ENCODE peak calls at places on chromosomes 3 and 15, in seven cellular contexts. One of them, this sample, is unnamed. For H3K9me3, the result is how much of the 10 kb centered on the place peaks cover.

GRCh38 chr15:24899367-24899766 is 55.4 kb upstream of the SNRPN start:
- DNase-seq in effector memory CD4-positive, alpha-beta T cell: no peak
- DNase-seq in sigmoid colon: no peak
- DNase-seq in CD8-positive, alpha-beta T cell: no peak
- DNase-seq in vagina: no peak
- DNase-seq in WERI-Rb-1: no peak
- DNase-seq in right lobe of liver: no peak
- DNase-seq in this sample: no peak

GRCh38 chr3:124352143-124352528 is 360.2 kb upstream of the ROPN1 start:
- DNase-seq in effector memory CD4-positive, alpha-beta T cell: no peak
- DNase-seq in sigmoid colon: no peak
- DNase-seq in CD8-positive, alpha-beta T cell: no peak
- DNase-seq in vagina: no peak
- DNase-seq in WERI-Rb-1: no peak
- DNase-seq in right lobe of liver: no peak
- DNase-seq in this sample: no peak

GRCh38 chr3:25902586-25902985 is 112.7 kb downstream of the OXSM start:
- DNase-seq in effector memory CD4-positive, alpha-beta T cell: no peak
- DNase-seq in sigmoid colon: no peak
- DNase-seq in CD8-positive, alpha-beta T cell: no peak
- DNase-seq in vagina: no peak
- DNase-seq in WERI-Rb-1: no peak
- DNase-seq in right lobe of liver: no peak
- DNase-seq in this sample: no peak

GRCh38 chr3:194374930-194375329 is 5.4 kb upstream of the LRRC15 start:
- DNase-seq in effector memory CD4-positive, alpha-beta T cell: no peak
- DNase-seq in sigmoid colon: no peak
- DNase-seq in CD8-positive, alpha-beta T cell: no peak
- DNase-seq in vagina: no peak
- DNase-seq in WERI-Rb-1: no peak
- DNase-seq in right lobe of liver: no peak
- DNase-seq in this sample: no peak

GRCh38 chr3:196932600-196932999 is 9.7 kb downstream of the NCBP2 start:
- DNase-seq in effector memory CD4-positive, alpha-beta T cell: no peak
- DNase-seq in sigmoid colon: no peak
- DNase-seq in CD8-positive, alpha-beta T cell: no peak
- DNase-seq in vagina: no peak
- DNase-seq in WERI-Rb-1: no peak
- DNase-seq in right lobe of liver: no peak
- DNase-seq in this sample: no peak

GRCh38 chr3:189602471-189602870 is 28.7 kb upstream of the TP63 start:
- DNase-seq in effector memory CD4-positive, alpha-beta T cell: no peak
- DNase-seq in sigmoid colon: no peak
- DNase-seq in CD8-positive, alpha-beta T cell: no peak
- DNase-seq in vagina: no peak
- DNase-seq in WERI-Rb-1: no peak
- DNase-seq in right lobe of liver: no peak
- DNase-seq in this sample: no peak

GRCh38 chr3:135125171-135125801 is 330.2 kb downstream of the EPHB1 start:
- DNase-seq in effector memory CD4-positive, alpha-beta T cell: no peak
- DNase-seq in sigmoid colon: no peak
- DNase-seq in CD8-positive, alpha-beta T cell: no peak
- DNase-seq in vagina: no peak
- DNase-seq in WERI-Rb-1: no peak
- DNase-seq in right lobe of liver: no peak
- DNase-seq in this sample: no peak

GRCh38 chr3:128297401-128298138 is 144.3 kb downstream of the EEFSEC start:
- DNase-seq in effector memory CD4-positive, alpha-beta T cell: no peak
- DNase-seq in sigmoid colon: no peak
- DNase-seq in CD8-positive, alpha-beta T cell: no peak
- DNase-seq in vagina: peak
- DNase-seq in WERI-Rb-1: no peak
- DNase-seq in right lobe of liver: no peak
- DNase-seq in this sample: no peak

GRCh38 chr3:156643729-156644389 is 30.5 kb upstream of the TIPARP start:
- DNase-seq in effector memory CD4-positive, alpha-beta T cell: peak
- DNase-seq in sigmoid colon: no peak
- DNase-seq in CD8-positive, alpha-beta T cell: peak
- DNase-seq in vagina: no peak
- DNase-seq in WERI-Rb-1: no peak
- DNase-seq in right lobe of liver: no peak
- DNase-seq in this sample: no peak

GRCh38 chr3:45567730-45568172 is 26.8 kb upstream of the LIMD1 start:
- DNase-seq in effector memory CD4-positive, alpha-beta T cell: no peak
- DNase-seq in sigmoid colon: peak
- DNase-seq in CD8-positive, alpha-beta T cell: no peak
- DNase-seq in vagina: no peak
- DNase-seq in WERI-Rb-1: no peak
- DNase-seq in right lobe of liver: no peak
- DNase-seq in this sample: no peak

GRCh38 chr15:76252249-76252648 is 59.0 kb downstream of the ETFA start:
- DNase-seq in effector memory CD4-positive, alpha-beta T cell: no peak
- DNase-seq in sigmoid colon: no peak
- DNase-seq in CD8-positive, alpha-beta T cell: no peak
- DNase-seq in vagina: no peak
- DNase-seq in WERI-Rb-1: no peak
- DNase-seq in right lobe of liver: no peak
- DNase-seq in this sample: no peak

GRCh38 chr3:930866-931265 is 162.0 kb upstream of the CNTN6 start:
- DNase-seq in effector memory CD4-positive, alpha-beta T cell: no peak
- DNase-seq in sigmoid colon: no peak
- DNase-seq in CD8-positive, alpha-beta T cell: no peak
- DNase-seq in vagina: no peak
- DNase-seq in WERI-Rb-1: no peak
- DNase-seq in right lobe of liver: no peak
- DNase-seq in this sample: no peak
- H3K9me3 ChIP-seq in effector memory CD4-positive, alpha-beta T cell: under half
- H3K9me3 ChIP-seq in sigmoid colon: under half
- H3K9me3 ChIP-seq in CD8-positive, alpha-beta T cell: under half
- H3K9me3 ChIP-seq in vagina: under half
- H3K9me3 ChIP-seq in WERI-Rb-1: under half
- H3K9me3 ChIP-seq in right lobe of liver: under half
- H3K9me3 ChIP-seq in this sample: under half

DNA sequence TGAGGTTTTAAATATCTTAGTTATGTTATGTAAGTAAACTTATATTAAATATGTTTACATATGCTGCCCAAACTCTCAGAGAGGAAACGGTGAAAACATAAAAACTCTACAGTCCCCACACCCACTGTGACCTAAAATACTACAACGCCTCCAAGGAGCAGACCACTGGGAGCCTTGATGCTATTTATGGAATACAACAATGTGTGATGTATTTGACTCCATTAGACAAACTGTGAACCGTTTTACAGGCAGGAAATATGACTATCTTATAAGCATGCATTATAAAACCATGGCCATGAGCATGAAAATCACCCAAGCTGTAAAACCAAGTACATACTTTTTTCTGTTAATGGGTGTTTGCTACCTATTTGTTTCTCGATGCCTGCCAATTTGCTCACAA is 379.5 kb upstream of the TBL1XR1 start:
- DNase-seq in effector memory CD4-positive, alpha-beta T cell: no peak
- DNase-seq in sigmoid colon: no peak
- DNase-seq in CD8-positive, alpha-beta T cell: no peak
- DNase-seq in vagina: no peak
- DNase-seq in WERI-Rb-1: no peak
- DNase-seq in right lobe of liver: no peak
- DNase-seq in this sample: no peak
- H3K27ac ChIP-seq in effector memory CD4-positive, alpha-beta T cell: no peak
- H3K27ac ChIP-seq in sigmoid colon: no peak
- H3K27ac ChIP-seq in CD8-positive, alpha-beta T cell: no peak
- H3K27ac ChIP-seq in vagina: no peak
- H3K27ac ChIP-seq in WERI-Rb-1: no peak
- H3K27ac ChIP-seq in right lobe of liver: no peak
- H3K27ac ChIP-seq in this sample: no peak

DNA sequence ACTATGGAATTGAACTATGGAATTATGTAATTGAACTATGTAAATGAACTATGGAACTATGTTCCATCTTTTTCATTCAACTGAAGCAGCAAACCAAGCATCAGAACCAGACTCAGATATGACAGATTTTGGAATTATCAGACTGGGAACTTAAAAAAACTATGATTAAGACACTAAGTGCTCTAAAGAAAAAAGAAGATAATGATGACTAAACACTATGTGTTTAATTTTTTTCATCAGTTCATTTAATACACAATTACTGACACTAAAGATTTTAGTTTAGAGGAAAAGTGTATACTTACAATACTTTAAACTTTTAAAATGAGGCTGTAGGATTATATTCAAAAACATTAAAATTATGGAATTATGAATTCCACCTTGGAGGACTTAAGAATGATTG is 15.3 kb downstream of the RFX7 start:
- DNase-seq in effector memory CD4-positive, alpha-beta T cell: no peak
- DNase-seq in sigmoid colon: no peak
- DNase-seq in CD8-positive, alpha-beta T cell: no peak
- DNase-seq in vagina: no peak
- DNase-seq in WERI-Rb-1: no peak
- DNase-seq in right lobe of liver: no peak
- DNase-seq in this sample: no peak
- H3K9me3 ChIP-seq in effector memory CD4-positive, alpha-beta T cell: under half
- H3K9me3 ChIP-seq in sigmoid colon: under half
- H3K9me3 ChIP-seq in CD8-positive, alpha-beta T cell: under half
- H3K9me3 ChIP-seq in vagina: under half
- H3K9me3 ChIP-seq in WERI-Rb-1: under half
- H3K9me3 ChIP-seq in right lobe of liver: under half
- H3K9me3 ChIP-seq in this sample: under half

GRCh38 chr15:89150286-89150685 is 62.0 kb downstream of the ABHD2 start:
- DNase-seq in effector memory CD4-positive, alpha-beta T cell: no peak
- DNase-seq in sigmoid colon: no peak
- DNase-seq in CD8-positive, alpha-beta T cell: no peak
- DNase-seq in vagina: no peak
- DNase-seq in WERI-Rb-1: no peak
- DNase-seq in right lobe of liver: no peak
- DNase-seq in this sample: no peak
- H3K27ac ChIP-seq in effector memory CD4-positive, alpha-beta T cell: no peak
- H3K27ac ChIP-seq in sigmoid colon: no peak
- H3K27ac ChIP-seq in CD8-positive, alpha-beta T cell: no peak
- H3K27ac ChIP-seq in vagina: no peak
- H3K27ac ChIP-seq in WERI-Rb-1: no peak
- H3K27ac ChIP-seq in right lobe of liver: no peak
- H3K27ac ChIP-seq in this sample: peak

GRCh38 chr15:34161329-34161953 is 48.5 kb downstream of the KATNBL1 start:
- DNase-seq in effector memory CD4-positive, alpha-beta T cell: no peak
- DNase-seq in sigmoid colon: no peak
- DNase-seq in CD8-positive, alpha-beta T cell: no peak
- DNase-seq in vagina: no peak
- DNase-seq in WERI-Rb-1: no peak
- DNase-seq in right lobe of liver: no peak
- DNase-seq in this sample: no peak
- H3K9me3 ChIP-seq in effector memory CD4-positive, alpha-beta T cell: under half
- H3K9me3 ChIP-seq in sigmoid colon: under half
- H3K9me3 ChIP-seq in CD8-positive, alpha-beta T cell: under half
- H3K9me3 ChIP-seq in vagina: under half
- H3K9me3 ChIP-seq in WERI-Rb-1: under half
- H3K9me3 ChIP-seq in right lobe of liver: under half
- H3K9me3 ChIP-seq in this sample: under half

This sample was measured in upper lobe of right lung.